ENCODE peak calls at places on chromosomes 1 and 21, in five cellular contexts. Q is esophagus muscularis mucosa, W is Panc1, Z is EH, J is left ventricle myocardium superior. D is an unnamed sample.

GRCh38 chr1:172851077-172851476 is 192.2 kb downstream of the FASLG start:
- DNase-seq in Q (no peak), W (no peak), Z (peak; percentile 62), J (no peak), D (no peak)

GRCh38 chr1:150869683-150870082 is 6.7 kb downstream of the ARNT start:
- DNase-seq in Q (no peak), W (no peak), Z (no peak), J (no peak), D (no peak)

GRCh38 chr1:186620526-186620925 is 59.7 kb downstream of the PTGS2 start:
- DNase-seq in Q (no peak), W (no peak), Z (peak; percentile 41), J (no peak), D (no peak)

GRCh38 chr1:65254320-65255087 is 54.8 kb upstream of the DNAJC6 start:
- DNase-seq in Q (peak; percentile 92), W (no peak), Z (peak; percentile 77), J (peak; percentile 91), D (peak; percentile 95)

GRCh38 chr1:209349372-209350324 is 233.9 kb upstream of the CAMK1G start:
- DNase-seq in Q (no peak), W (no peak), Z (peak; percentile 51), J (no peak), D (no peak)

GRCh38 chr1:68470388-68470970 is 20.7 kb upstream of the RPE65 start:
- DNase-seq in Q (no peak), W (no peak), Z (peak; percentile 32), J (no peak), D (no peak)

GRCh38 chr1:60213253-60213652 is 139.7 kb upstream of the C1orf87 start:
- DNase-seq in Q (no peak), W (no peak), Z (no peak), J (no peak), D (no peak)

GRCh38 chr21:21003701-21004100 is 5.5 kb downstream of the NCAM2 start:
- DNase-seq in Q (no peak), W (no peak), Z (peak; percentile 7), J (no peak), D (no peak)

GRCh38 chr1:171644805-171645483 is 7.5 kb downstream of the MYOC start:
- DNase-seq in Q (peak; percentile 93), W (peak; percentile 65), Z (peak; percentile 87), J (peak; percentile 73), D (peak; percentile 61)

GRCh38 chr1:167663002-167663772 is 33.2 kb downstream of the RCSD1 start:
- DNase-seq in Q (no peak), W (no peak), Z (peak; percentile 77), J (peak; percentile 67), D (no peak)

GRCh38 chr1:30779294-30780071 is 21.9 kb upstream of the LAPTM5 start:
- DNase-seq in Q (peak; percentile 97), W (peak; percentile 62), Z (peak; percentile 72), J (peak; percentile 88), D (peak; percentile 89)

GRCh38 chr21:41895643-41896493 is 16.7 kb upstream of the PRDM15 start:
- DNase-seq in Q (no peak), W (no peak), Z (no peak), J (no peak), D (no peak)

GRCh38 chr1:30744060-30744756 is 13.4 kb downstream of the LAPTM5 start:
- DNase-seq in Q (no peak), W (no peak), Z (peak; percentile 55), J (no peak), D (peak; percentile 57)

GRCh38 chr1:36905941-36906340 is 128.4 kb downstream of the GRIK3 start:
- DNase-seq in Q (peak; percentile 87), W (no peak), Z (no peak), J (no peak), D (no peak)

GRCh38 chr1:23118957-23119792 is 49.5 kb downstream of the LUZP1 start:
- DNase-seq in Q (no peak), W (no peak), Z (peak; percentile 43), J (no peak), D (no peak)

GRCh38 chr1:209863766-209864485 is 36.2 kb downstream of the UTP25 start:
- DNase-seq in Q (no peak), W (no peak), Z (no peak), J (no peak), D (no peak)

GRCh38 chr21:15495965-15496364 is 233.8 kb upstream of the USP25 start:
- DNase-seq in Q (no peak), W (no peak), Z (peak; percentile 17), J (no peak), D (no peak)

GRCh38 chr1:18569251-18569650 is 61.4 kb upstream of the PAX7 start:
- DNase-seq in Q (no peak), W (no peak), Z (no peak), J (peak; percentile 58), D (no peak)

GRCh38 chr21:45533731-45534571 is 8.3 kb downstream of the SLC19A1 start:
- DNase-seq in Q (no peak), W (no peak), Z (no peak), J (peak; percentile 65), D (no peak)

GRCh38 chr1:37434292-37434907 is 40.0 kb upstream of the ZC3H12A start:
- DNase-seq in Q (no peak), W (peak; percentile 25), Z (peak; percentile 50), J (peak; percentile 80), D (peak; percentile 89)

GRCh38 chr1:162215902-162216301 is 146.4 kb downstream of the NOS1AP start:
- DNase-seq in Q (no peak), W (no peak), Z (peak; percentile 1), J (no peak), D (no peak)

GRCh38 chr1:218171302-218171893 is 113.7 kb upstream of the RRP15 start:
- DNase-seq in Q (no peak), W (peak; percentile 38), Z (peak; percentile 56), J (no peak), D (peak; percentile 15)

GRCh38 chr1:167782946-167783345 is 61.2 kb downstream of the MPZL1 start:
- DNase-seq in Q (peak; percentile 17), W (no peak), Z (no peak), J (no peak), D (no peak)

GRCh38 chr1:75855734-75856133 is 59.1 kb downstream of the MSH4 start:
- DNase-seq in Q (no peak), W (no peak), Z (no peak), J (no peak), D (no peak)

GRCh38 chr1:225347123-225347683 is 80.6 kb downstream of the LBR start:
- DNase-seq in Q (no peak), W (no peak), Z (no peak), J (no peak), D (no peak)

GRCh38 chr1:209534496-209535250 is 48.8 kb upstream of the CAMK1G start:
- DNase-seq in Q (no peak), W (no peak), Z (no peak), J (no peak), D (no peak)

GRCh38 chr1:28104866-28105467 is 16.6 kb upstream of the EYA3 start:
- DNase-seq in Q (no peak), W (no peak), Z (peak; percentile 75), J (no peak), D (no peak)

GRCh38 chr1:73673980-73674379 is 524.0 kb downstream of the LRRIQ3 start:
- DNase-seq in Q (no peak), W (no peak), Z (no peak), J (no peak), D (no peak)

GRCh38 chr1:246219508-246220030 is 287.5 kb downstream of the SMYD3 start:
- DNase-seq in Q (no peak), W (no peak), Z (peak; percentile 51), J (no peak), D (peak; percentile 36)

GRCh38 chr1:244869950-244870349 is 5.6 kb upstream of the HNRNPU start:
- DNase-seq in Q (no peak), W (no peak), Z (no peak), J (no peak), D (no peak)

GRCh38 chr1:90204036-90204594 is 209.2 kb downstream of the ZNF326 start:
- DNase-seq in Q (no peak), W (no peak), Z (no peak), J (no peak), D (no peak)

GRCh38 chr1:79899914-79900313 is 893.4 kb upstream of the ADGRL4 start:
- DNase-seq in Q (no peak), W (no peak), Z (peak; percentile 99), J (no peak), D (no peak)

GRCh38 chr1:25003000-25003399 is 72.9 kb upstream of the RUNX3 start:
- DNase-seq in Q (no peak), W (no peak), Z (no peak), J (no peak), D (no peak)

GRCh38 chr1:42422672-42423236 is 33.1 kb downstream of the ZMYND12 start:
- DNase-seq in Q (no peak), W (no peak), Z (no peak), J (no peak), D (no peak)

GRCh38 chr1:160291248-160292220 is 6.6 kb upstream of the PEX19 start:
- DNase-seq in Q (peak; percentile 93), W (peak; percentile 63), Z (peak; percentile 67), J (peak; percentile 45), D (peak; percentile 57)

GRCh38 chr1:243730499-243731150 is 119.4 kb downstream of the AKT3 start:
- DNase-seq in Q (no peak), W (no peak), Z (no peak), J (peak; percentile 41), D (no peak)

GRCh38 chr1:57017717-57018116 is 51.9 kb upstream of the C8B start:
- DNase-seq in Q (no peak), W (no peak), Z (no peak), J (no peak), D (peak; percentile 17)

GRCh38 chr1:176888471-176889032 is 276.0 kb downstream of the ASTN1 start:
- DNase-seq in Q (no peak), W (no peak), Z (no peak), J (no peak), D (no peak)

GRCh38 chr1:206826409-206826808 is 39.0 kb upstream of the IL20 start:
- DNase-seq in Q (no peak), W (no peak), Z (peak; percentile 60), J (no peak), D (no peak)